ENCODE peak calls at places on chromosome 20, in nine cellular contexts. One of them, this sample, is unnamed.

GRCh38 chr20:50278684-50279531 is 88.3 kb downstream of the CEBPB start:
- DNase-seq in IMR-90: no peak
- DNase-seq in brain microvascular endothelial cell: no peak
- DNase-seq in MCF 10A: peak; percentile 70
- DNase-seq in RWPE1: peak; percentile 61
- DNase-seq in HFFc6: no peak
- DNase-seq in CD8-positive, alpha-beta T cell: no peak
- DNase-seq in transverse colon: peak; percentile 82
- DNase-seq in A549: peak; percentile 77
- DNase-seq in this sample: no peak

GRCh38 chr20:53736757-53737403 is 143.2 kb upstream of the ZNF217 start:
- DNase-seq in IMR-90: peak; percentile 49
- DNase-seq in brain microvascular endothelial cell: peak; percentile 19
- DNase-seq in MCF 10A: peak; percentile 30
- DNase-seq in RWPE1: no peak
- DNase-seq in HFFc6: peak; percentile 18
- DNase-seq in CD8-positive, alpha-beta T cell: no peak
- DNase-seq in transverse colon: no peak
- DNase-seq in A549: no peak
- DNase-seq in this sample: no peak

GRCh38 chr20:51562334-51563140 is 20.0 kb upstream of the NFATC2 start:
- DNase-seq in IMR-90: peak; percentile 95
- DNase-seq in brain microvascular endothelial cell: peak; percentile 93
- DNase-seq in MCF 10A: peak; percentile 70
- DNase-seq in RWPE1: peak; percentile 87
- DNase-seq in HFFc6: peak; percentile 98
- DNase-seq in CD8-positive, alpha-beta T cell: peak; percentile 15
- DNase-seq in transverse colon: peak; percentile 71
- DNase-seq in A549: peak; percentile 90
- DNase-seq in this sample: peak; percentile 71

GRCh38 chr20:47854687-47855212 is 69.5 kb upstream of the SULF2 start:
- DNase-seq in IMR-90: peak; percentile 41
- DNase-seq in brain microvascular endothelial cell: peak; percentile 55
- DNase-seq in MCF 10A: peak; percentile 76
- DNase-seq in RWPE1: peak; percentile 76
- DNase-seq in HFFc6: peak; percentile 5
- DNase-seq in CD8-positive, alpha-beta T cell: no peak
- DNase-seq in transverse colon: peak; percentile 25
- DNase-seq in A549: peak; percentile 65
- DNase-seq in this sample: no peak

GRCh38 chr20:59985864-59986263 is 27.6 kb downstream of the CDH26 start:
- DNase-seq in IMR-90: no peak
- DNase-seq in brain microvascular endothelial cell: no peak
- DNase-seq in MCF 10A: no peak
- DNase-seq in RWPE1: no peak
- DNase-seq in HFFc6: no peak
- DNase-seq in CD8-positive, alpha-beta T cell: no peak
- DNase-seq in transverse colon: no peak
- DNase-seq in A549: no peak
- DNase-seq in this sample: no peak

GRCh38 chr20:43746344-43747137 is 19.7 kb upstream of the GTSF1L start:
- DNase-seq in IMR-90: no peak
- DNase-seq in brain microvascular endothelial cell: no peak
- DNase-seq in MCF 10A: no peak
- DNase-seq in RWPE1: no peak
- DNase-seq in HFFc6: no peak
- DNase-seq in CD8-positive, alpha-beta T cell: no peak
- DNase-seq in transverse colon: no peak
- DNase-seq in A549: no peak
- DNase-seq in this sample: no peak

GRCh38 chr20:4776079-4776630 is 54.4 kb downstream of the PRND start:
- DNase-seq in IMR-90: no peak
- DNase-seq in brain microvascular endothelial cell: no peak
- DNase-seq in MCF 10A: no peak
- DNase-seq in RWPE1: no peak
- DNase-seq in HFFc6: no peak
- DNase-seq in CD8-positive, alpha-beta T cell: no peak
- DNase-seq in transverse colon: no peak
- DNase-seq in A549: no peak
- DNase-seq in this sample: no peak

GRCh38 chr20:38230253-38230551 is 30.3 kb downstream of the KIAA1755 start:
- DNase-seq in IMR-90: no peak
- DNase-seq in brain microvascular endothelial cell: no peak
- DNase-seq in MCF 10A: no peak
- DNase-seq in RWPE1: no peak
- DNase-seq in HFFc6: no peak
- DNase-seq in CD8-positive, alpha-beta T cell: no peak
- DNase-seq in transverse colon: no peak
- DNase-seq in A549: no peak
- DNase-seq in this sample: no peak

GRCh38 chr20:2480381-2480780 is 9.8 kb upstream of the SNRPB start:
- DNase-seq in IMR-90: no peak
- DNase-seq in brain microvascular endothelial cell: no peak
- DNase-seq in MCF 10A: no peak
- DNase-seq in RWPE1: no peak
- DNase-seq in HFFc6: no peak
- DNase-seq in CD8-positive, alpha-beta T cell: no peak
- DNase-seq in transverse colon: no peak
- DNase-seq in A549: no peak
- DNase-seq in this sample: no peak

GRCh38 chr20:2475850-2476741 is 5.5 kb upstream of the SNRPB start:
- DNase-seq in IMR-90: no peak
- DNase-seq in brain microvascular endothelial cell: no peak
- DNase-seq in MCF 10A: no peak
- DNase-seq in RWPE1: no peak
- DNase-seq in HFFc6: no peak
- DNase-seq in CD8-positive, alpha-beta T cell: no peak
- DNase-seq in transverse colon: no peak
- DNase-seq in A549: no peak
- DNase-seq in this sample: no peak

DNA sequence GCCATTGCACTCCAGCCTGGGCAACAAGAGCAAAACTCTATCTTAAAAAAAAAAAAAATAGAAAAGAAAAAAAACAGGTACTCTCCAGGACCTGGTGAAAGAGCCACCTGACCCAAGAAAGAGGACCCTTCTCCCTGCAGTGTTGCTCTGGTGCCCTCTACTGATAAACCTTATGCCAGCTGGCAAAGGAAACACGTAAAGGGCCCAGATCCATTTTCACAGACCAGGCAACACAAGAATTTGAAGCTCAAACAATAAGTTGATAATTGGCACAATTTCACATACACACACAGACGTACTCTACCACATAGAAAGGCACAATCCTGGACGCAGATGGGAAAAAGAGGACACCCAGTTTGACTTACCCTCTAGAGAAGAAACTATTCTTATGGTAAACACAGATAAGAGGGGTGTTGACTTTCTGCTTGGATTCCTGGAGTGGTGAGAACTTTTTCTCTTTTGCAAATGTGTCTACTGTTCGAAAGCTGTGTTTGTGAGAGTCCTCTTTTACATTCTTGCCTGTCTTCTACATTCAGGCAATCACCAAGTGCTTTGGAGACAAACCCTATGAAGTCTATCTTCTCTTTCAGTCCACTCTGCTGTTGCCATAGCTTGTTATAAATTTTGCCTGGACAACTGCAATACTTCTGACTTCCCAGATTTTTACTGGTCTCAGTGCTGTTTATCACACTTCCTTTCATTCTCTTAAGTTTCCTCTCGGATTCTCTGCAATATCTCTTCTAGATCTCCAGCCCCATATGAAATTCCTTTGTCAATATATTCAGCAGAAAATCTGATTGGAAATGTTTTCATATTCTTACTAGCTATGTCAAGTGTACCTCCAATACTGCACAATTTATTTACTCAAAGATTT is 6.4 kb upstream of the SNRPB start:
- DNase-seq in IMR-90: no peak
- DNase-seq in brain microvascular endothelial cell: no peak
- DNase-seq in MCF 10A: no peak
- DNase-seq in RWPE1: no peak
- DNase-seq in HFFc6: no peak
- DNase-seq in CD8-positive, alpha-beta T cell: no peak
- DNase-seq in transverse colon: no peak
- DNase-seq in A549: no peak
- DNase-seq in this sample: no peak
- TF ChIP-seq CTCF in IMR-90: no peak
- TF ChIP-seq CTCF in brain microvascular endothelial cell: no peak
- TF ChIP-seq CTCF in MCF 10A: no peak
- TF ChIP-seq CTCF in RWPE1: no peak
- TF ChIP-seq CTCF in HFFc6: peak; percentile 35
- TF ChIP-seq CTCF in CD8-positive, alpha-beta T cell: no peak
- TF ChIP-seq CTCF in transverse colon: no peak
- TF ChIP-seq CTCF in A549: peak; percentile 24
- TF ChIP-seq CTCF in this sample: no peak

GRCh38 chr20:57483287-57484050 is 41.5 kb downstream of the CTCFL start:
- DNase-seq in IMR-90: no peak
- DNase-seq in brain microvascular endothelial cell: no peak
- DNase-seq in MCF 10A: no peak
- DNase-seq in RWPE1: no peak
- DNase-seq in HFFc6: no peak
- DNase-seq in CD8-positive, alpha-beta T cell: no peak
- DNase-seq in transverse colon: no peak
- DNase-seq in A549: no peak
- DNase-seq in this sample: no peak

GRCh38 chr20:57480444-57481152 is 44.3 kb downstream of the CTCFL start:
- DNase-seq in IMR-90: no peak
- DNase-seq in brain microvascular endothelial cell: no peak
- DNase-seq in MCF 10A: no peak
- DNase-seq in RWPE1: no peak
- DNase-seq in HFFc6: no peak
- DNase-seq in CD8-positive, alpha-beta T cell: peak; percentile 40
- DNase-seq in transverse colon: no peak
- DNase-seq in A549: no peak
- DNase-seq in this sample: no peak

GRCh38 chr20:57482796-57483195 is 42.1 kb downstream of the CTCFL start:
- DNase-seq in IMR-90: no peak
- DNase-seq in brain microvascular endothelial cell: no peak
- DNase-seq in MCF 10A: no peak
- DNase-seq in RWPE1: no peak
- DNase-seq in HFFc6: no peak
- DNase-seq in CD8-positive, alpha-beta T cell: no peak
- DNase-seq in transverse colon: no peak
- DNase-seq in A549: no peak
- DNase-seq in this sample: no peak

GRCh38 chr20:57481281-57481711 is 43.6 kb downstream of the CTCFL start:
- DNase-seq in IMR-90: no peak
- DNase-seq in brain microvascular endothelial cell: no peak
- DNase-seq in MCF 10A: no peak
- DNase-seq in RWPE1: no peak
- DNase-seq in HFFc6: no peak
- DNase-seq in CD8-positive, alpha-beta T cell: no peak
- DNase-seq in transverse colon: no peak
- DNase-seq in A549: no peak
- DNase-seq in this sample: no peak

GRCh38 chr20:57482148-57482547 is 42.8 kb downstream of the CTCFL start:
- DNase-seq in IMR-90: no peak
- DNase-seq in brain microvascular endothelial cell: no peak
- DNase-seq in MCF 10A: no peak
- DNase-seq in RWPE1: no peak
- DNase-seq in HFFc6: no peak
- DNase-seq in CD8-positive, alpha-beta T cell: no peak
- DNase-seq in transverse colon: no peak
- DNase-seq in A549: no peak
- DNase-seq in this sample: no peak
- TF ChIP-seq CTCF in IMR-90: no peak
- TF ChIP-seq CTCF in brain microvascular endothelial cell: no peak
- TF ChIP-seq CTCF in MCF 10A: no peak
- TF ChIP-seq CTCF in RWPE1: no peak
- TF ChIP-seq CTCF in HFFc6: no peak
- TF ChIP-seq CTCF in CD8-positive, alpha-beta T cell: no peak
- TF ChIP-seq CTCF in transverse colon: no peak
- TF ChIP-seq CTCF in A549: no peak
- TF ChIP-seq CTCF in this sample: no peak

DNA sequence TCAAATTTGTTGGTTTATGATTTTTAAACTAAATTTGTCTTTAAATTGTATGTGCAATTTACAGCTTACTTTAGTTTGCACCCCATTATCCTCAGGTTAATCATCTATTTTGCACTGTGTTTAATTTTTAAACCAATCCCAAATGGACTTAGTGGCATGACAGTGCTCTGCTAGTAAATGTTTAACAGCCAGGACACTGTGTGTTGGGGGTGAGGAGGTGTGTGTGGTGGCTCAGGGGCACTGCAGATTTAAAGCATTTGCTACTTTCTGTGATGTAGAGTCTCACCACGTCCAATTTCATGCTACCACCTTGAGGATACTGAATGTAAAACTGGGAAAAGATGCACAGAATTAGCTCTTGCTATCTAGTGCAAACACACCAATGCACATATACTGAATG is 225.7 kb downstream of the HAO1 start:
- DNase-seq in IMR-90: no peak
- DNase-seq in brain microvascular endothelial cell: no peak
- DNase-seq in MCF 10A: no peak
- DNase-seq in RWPE1: no peak
- DNase-seq in HFFc6: no peak
- DNase-seq in CD8-positive, alpha-beta T cell: no peak
- DNase-seq in transverse colon: no peak
- DNase-seq in A549: peak; percentile 70
- DNase-seq in this sample: no peak
- TF ChIP-seq CTCF in IMR-90: no peak
- TF ChIP-seq CTCF in brain microvascular endothelial cell: no peak
- TF ChIP-seq CTCF in MCF 10A: no peak
- TF ChIP-seq CTCF in RWPE1: no peak
- TF ChIP-seq CTCF in HFFc6: no peak
- TF ChIP-seq CTCF in CD8-positive, alpha-beta T cell: no peak
- TF ChIP-seq CTCF in transverse colon: no peak
- TF ChIP-seq CTCF in A549: no peak
- TF ChIP-seq CTCF in this sample: no peak

GRCh38 chr20:57461726-57462125 is 63.2 kb downstream of the CTCFL start:
- DNase-seq in IMR-90: no peak
- DNase-seq in brain microvascular endothelial cell: no peak
- DNase-seq in MCF 10A: no peak
- DNase-seq in RWPE1: no peak
- DNase-seq in HFFc6: no peak
- DNase-seq in CD8-positive, alpha-beta T cell: no peak
- DNase-seq in transverse colon: no peak
- DNase-seq in A549: no peak
- DNase-seq in this sample: no peak

GRCh38 chr20:57465486-57465885 is 59.5 kb downstream of the CTCFL start:
- DNase-seq in IMR-90: no peak
- DNase-seq in brain microvascular endothelial cell: no peak
- DNase-seq in MCF 10A: no peak
- DNase-seq in RWPE1: no peak
- DNase-seq in HFFc6: no peak
- DNase-seq in CD8-positive, alpha-beta T cell: no peak
- DNase-seq in transverse colon: no peak
- DNase-seq in A549: no peak
- DNase-seq in this sample: no peak

GRCh38 chr20:57462781-57463180 is 62.2 kb downstream of the CTCFL start:
- DNase-seq in IMR-90: no peak
- DNase-seq in brain microvascular endothelial cell: no peak
- DNase-seq in MCF 10A: no peak
- DNase-seq in RWPE1: no peak
- DNase-seq in HFFc6: no peak
- DNase-seq in CD8-positive, alpha-beta T cell: no peak
- DNase-seq in transverse colon: no peak
- DNase-seq in A549: no peak
- DNase-seq in this sample: no peak

GRCh38 chr20:57465943-57466342 is 59.0 kb downstream of the CTCFL start:
- DNase-seq in IMR-90: no peak
- DNase-seq in brain microvascular endothelial cell: no peak
- DNase-seq in MCF 10A: no peak
- DNase-seq in RWPE1: no peak
- DNase-seq in HFFc6: no peak
- DNase-seq in CD8-positive, alpha-beta T cell: no peak
- DNase-seq in transverse colon: no peak
- DNase-seq in A549: no peak
- DNase-seq in this sample: no peak

GRCh38 chr20:57464642-57465211 is 60.2 kb downstream of the CTCFL start:
- DNase-seq in IMR-90: no peak
- DNase-seq in brain microvascular endothelial cell: peak; percentile 22
- DNase-seq in MCF 10A: peak; percentile 62
- DNase-seq in RWPE1: peak; percentile 68
- DNase-seq in HFFc6: peak; percentile 31
- DNase-seq in CD8-positive, alpha-beta T cell: no peak
- DNase-seq in transverse colon: no peak
- DNase-seq in A549: peak; percentile 71
- DNase-seq in this sample: no peak
- TF ChIP-seq CTCF in IMR-90: no peak
- TF ChIP-seq CTCF in brain microvascular endothelial cell: peak; percentile 48
- TF ChIP-seq CTCF in MCF 10A: peak; percentile 31
- TF ChIP-seq CTCF in RWPE1: no peak
- TF ChIP-seq CTCF in HFFc6: peak; percentile 39
- TF ChIP-seq CTCF in CD8-positive, alpha-beta T cell: no peak
- TF ChIP-seq CTCF in transverse colon: no peak
- TF ChIP-seq CTCF in A549: no peak
- TF ChIP-seq CTCF in this sample: no peak